ENCODE peak calls at places on chromosomes 13 and 19, in six cellular contexts. One of them, this sample, is unnamed.

GRCh38 chr13:42140494-42140893 is 92.0 kb downstream of the DGKH start:
- DNase-seq in activated CD4-positive, alpha-beta T cell treated with anti-CD3 and anti-CD28 coated beads, Interleukin-2, amount 50 U/mL, for 1 hour: no peak
- DNase-seq in cardiac muscle cell: no peak
- DNase-seq in astrocyte of the spinal cord: no peak
- DNase-seq in NCI-H446: no peak
- DNase-seq in stimulated activated CD4-positive, alpha-beta T cell treated with anti-CD3 and anti-CD28 coated beads, TNF-alpha, amount 100 ng/mL, for 4 hours: no peak
- DNase-seq in this sample: no peak

GRCh38 chr19:5667751-5668271 is 12.5 kb downstream of the MICOS13 start:
- DNase-seq in activated CD4-positive, alpha-beta T cell treated with anti-CD3 and anti-CD28 coated beads, Interleukin-2, amount 50 U/mL, for 1 hour: no peak
- DNase-seq in cardiac muscle cell: no peak
- DNase-seq in astrocyte of the spinal cord: no peak
- DNase-seq in NCI-H446: no peak
- DNase-seq in stimulated activated CD4-positive, alpha-beta T cell treated with anti-CD3 and anti-CD28 coated beads, TNF-alpha, amount 100 ng/mL, for 4 hours: no peak
- DNase-seq in this sample: no peak

GRCh38 chr13:98575009-98575866 is 1.7 kb downstream of the STK24 start:
- DNase-seq in activated CD4-positive, alpha-beta T cell treated with anti-CD3 and anti-CD28 coated beads, Interleukin-2, amount 50 U/mL, for 1 hour: no peak
- DNase-seq in cardiac muscle cell: no peak
- DNase-seq in astrocyte of the spinal cord: peak
- DNase-seq in NCI-H446: no peak
- DNase-seq in stimulated activated CD4-positive, alpha-beta T cell treated with anti-CD3 and anti-CD28 coated beads, TNF-alpha, amount 100 ng/mL, for 4 hours: no peak
- DNase-seq in this sample: no peak

GRCh38 chr13:66329988-66330429 is 900.1 kb downstream of the PCDH9 start:
- DNase-seq in activated CD4-positive, alpha-beta T cell treated with anti-CD3 and anti-CD28 coated beads, Interleukin-2, amount 50 U/mL, for 1 hour: no peak
- DNase-seq in cardiac muscle cell: no peak
- DNase-seq in astrocyte of the spinal cord: peak
- DNase-seq in NCI-H446: no peak
- DNase-seq in stimulated activated CD4-positive, alpha-beta T cell treated with anti-CD3 and anti-CD28 coated beads, TNF-alpha, amount 100 ng/mL, for 4 hours: no peak
- DNase-seq in this sample: no peak

GRCh38 chr19:56637976-56638555 is 4.9 kb upstream of the SMIM17 start:
- DNase-seq in activated CD4-positive, alpha-beta T cell treated with anti-CD3 and anti-CD28 coated beads, Interleukin-2, amount 50 U/mL, for 1 hour: peak
- DNase-seq in cardiac muscle cell: peak
- DNase-seq in astrocyte of the spinal cord: peak
- DNase-seq in NCI-H446: peak
- DNase-seq in stimulated activated CD4-positive, alpha-beta T cell treated with anti-CD3 and anti-CD28 coated beads, TNF-alpha, amount 100 ng/mL, for 4 hours: no peak
- DNase-seq in this sample: peak

GRCh38 chr13:97308735-97309429 is 86.7 kb downstream of the MBNL2 start:
- DNase-seq in activated CD4-positive, alpha-beta T cell treated with anti-CD3 and anti-CD28 coated beads, Interleukin-2, amount 50 U/mL, for 1 hour: no peak
- DNase-seq in cardiac muscle cell: no peak
- DNase-seq in astrocyte of the spinal cord: no peak
- DNase-seq in NCI-H446: no peak
- DNase-seq in stimulated activated CD4-positive, alpha-beta T cell treated with anti-CD3 and anti-CD28 coated beads, TNF-alpha, amount 100 ng/mL, for 4 hours: no peak
- DNase-seq in this sample: no peak

GRCh38 chr13:79637086-79637763 is 156.3 kb downstream of the NDFIP2 start:
- DNase-seq in activated CD4-positive, alpha-beta T cell treated with anti-CD3 and anti-CD28 coated beads, Interleukin-2, amount 50 U/mL, for 1 hour: no peak
- DNase-seq in cardiac muscle cell: peak
- DNase-seq in astrocyte of the spinal cord: no peak
- DNase-seq in NCI-H446: peak
- DNase-seq in stimulated activated CD4-positive, alpha-beta T cell treated with anti-CD3 and anti-CD28 coated beads, TNF-alpha, amount 100 ng/mL, for 4 hours: no peak
- DNase-seq in this sample: no peak

GRCh38 chr19:45878043-45878794 is 7.7 kb downstream of the IRF2BP1 start:
- DNase-seq in activated CD4-positive, alpha-beta T cell treated with anti-CD3 and anti-CD28 coated beads, Interleukin-2, amount 50 U/mL, for 1 hour: no peak
- DNase-seq in cardiac muscle cell: no peak
- DNase-seq in astrocyte of the spinal cord: no peak
- DNase-seq in NCI-H446: no peak
- DNase-seq in stimulated activated CD4-positive, alpha-beta T cell treated with anti-CD3 and anti-CD28 coated beads, TNF-alpha, amount 100 ng/mL, for 4 hours: no peak
- DNase-seq in this sample: no peak

GRCh38 chr19:50896591-50897190 is 14.5 kb downstream of the KLK4 start:
- DNase-seq in activated CD4-positive, alpha-beta T cell treated with anti-CD3 and anti-CD28 coated beads, Interleukin-2, amount 50 U/mL, for 1 hour: no peak
- DNase-seq in cardiac muscle cell: peak
- DNase-seq in astrocyte of the spinal cord: no peak
- DNase-seq in NCI-H446: no peak
- DNase-seq in stimulated activated CD4-positive, alpha-beta T cell treated with anti-CD3 and anti-CD28 coated beads, TNF-alpha, amount 100 ng/mL, for 4 hours: no peak
- DNase-seq in this sample: no peak

GRCh38 chr13:52785721-52786120 is 46.1 kb upstream of the CNMD start:
- DNase-seq in activated CD4-positive, alpha-beta T cell treated with anti-CD3 and anti-CD28 coated beads, Interleukin-2, amount 50 U/mL, for 1 hour: no peak
- DNase-seq in cardiac muscle cell: no peak
- DNase-seq in astrocyte of the spinal cord: no peak
- DNase-seq in NCI-H446: no peak
- DNase-seq in stimulated activated CD4-positive, alpha-beta T cell treated with anti-CD3 and anti-CD28 coated beads, TNF-alpha, amount 100 ng/mL, for 4 hours: no peak
- DNase-seq in this sample: no peak

GRCh38 chr19:47210689-47211316 is 20.2 kb downstream of the BBC3 start:
- DNase-seq in activated CD4-positive, alpha-beta T cell treated with anti-CD3 and anti-CD28 coated beads, Interleukin-2, amount 50 U/mL, for 1 hour: peak
- DNase-seq in cardiac muscle cell: peak
- DNase-seq in astrocyte of the spinal cord: peak
- DNase-seq in NCI-H446: peak
- DNase-seq in stimulated activated CD4-positive, alpha-beta T cell treated with anti-CD3 and anti-CD28 coated beads, TNF-alpha, amount 100 ng/mL, for 4 hours: peak
- DNase-seq in this sample: peak

GRCh38 chr19:10899171-10899653 is 27.9 kb downstream of the CARM1 start:
- DNase-seq in activated CD4-positive, alpha-beta T cell treated with anti-CD3 and anti-CD28 coated beads, Interleukin-2, amount 50 U/mL, for 1 hour: no peak
- DNase-seq in cardiac muscle cell: no peak
- DNase-seq in astrocyte of the spinal cord: no peak
- DNase-seq in NCI-H446: peak
- DNase-seq in stimulated activated CD4-positive, alpha-beta T cell treated with anti-CD3 and anti-CD28 coated beads, TNF-alpha, amount 100 ng/mL, for 4 hours: no peak
- DNase-seq in this sample: no peak

GRCh38 chr19:9796113-9796773 is 22.6 kb downstream of the FBXL12 start:
- DNase-seq in activated CD4-positive, alpha-beta T cell treated with anti-CD3 and anti-CD28 coated beads, Interleukin-2, amount 50 U/mL, for 1 hour: peak
- DNase-seq in cardiac muscle cell: peak
- DNase-seq in astrocyte of the spinal cord: peak
- DNase-seq in NCI-H446: peak
- DNase-seq in stimulated activated CD4-positive, alpha-beta T cell treated with anti-CD3 and anti-CD28 coated beads, TNF-alpha, amount 100 ng/mL, for 4 hours: peak
- DNase-seq in this sample: peak

GRCh38 chr19:6103217-6103644 is 7.1 kb downstream of the RFX2 start:
- DNase-seq in activated CD4-positive, alpha-beta T cell treated with anti-CD3 and anti-CD28 coated beads, Interleukin-2, amount 50 U/mL, for 1 hour: no peak
- DNase-seq in cardiac muscle cell: peak
- DNase-seq in astrocyte of the spinal cord: peak
- DNase-seq in NCI-H446: peak
- DNase-seq in stimulated activated CD4-positive, alpha-beta T cell treated with anti-CD3 and anti-CD28 coated beads, TNF-alpha, amount 100 ng/mL, for 4 hours: no peak
- DNase-seq in this sample: no peak

GRCh38 chr19:31127132-31127967 is 221.9 kb downstream of the TSHZ3 start:
- DNase-seq in activated CD4-positive, alpha-beta T cell treated with anti-CD3 and anti-CD28 coated beads, Interleukin-2, amount 50 U/mL, for 1 hour: no peak
- DNase-seq in cardiac muscle cell: peak
- DNase-seq in astrocyte of the spinal cord: peak
- DNase-seq in NCI-H446: no peak
- DNase-seq in stimulated activated CD4-positive, alpha-beta T cell treated with anti-CD3 and anti-CD28 coated beads, TNF-alpha, amount 100 ng/mL, for 4 hours: no peak
- DNase-seq in this sample: no peak

GRCh38 chr13:99467764-99468163 is 33.5 kb upstream of the TM9SF2 start:
- DNase-seq in activated CD4-positive, alpha-beta T cell treated with anti-CD3 and anti-CD28 coated beads, Interleukin-2, amount 50 U/mL, for 1 hour: no peak
- DNase-seq in cardiac muscle cell: peak
- DNase-seq in astrocyte of the spinal cord: peak
- DNase-seq in NCI-H446: no peak
- DNase-seq in stimulated activated CD4-positive, alpha-beta T cell treated with anti-CD3 and anti-CD28 coated beads, TNF-alpha, amount 100 ng/mL, for 4 hours: no peak
- DNase-seq in this sample: no peak